ENCODE peak calls at places on chromosomes 1 and 21, in ten cellular contexts. G, O, J, H, V, C, D, I, W and M are unnamed samples.

GRCh38 chr1:1990222-1990621 is 13.4 kb downstream of the CFAP74 start:
- DNase-seq in D (no peak), O (no peak), W (no peak), J (no peak), C (no peak), I (no peak), G (no peak), H (no peak), V (peak; percentile 9), M (no peak)

GRCh38 chr1:44808063-44808937 is at the start of gene BTBD19:
- DNase-seq in D (peak; percentile 92), O (peak; percentile 65), J (no peak), C (no peak), I (no peak), G (peak; percentile 74), V (peak; percentile 98), W (no peak), H (peak; percentile 70), M (peak; percentile 66)

GRCh38 chr1:161956097-161956496 is 67.6 kb downstream of the OLFML2B start:
- DNase-seq in G (no peak), W (no peak), H (no peak), D (no peak), O (no peak), J (no peak), C (no peak), V (peak; percentile 91), I (peak; percentile 97), M (no peak)

GRCh38 chr1:185846672-185847440 is 112.7 kb downstream of the HMCN1 start:
- DNase-seq in G (no peak), W (no peak), I (no peak), O (no peak), H (no peak), D (no peak), J (no peak), V (peak; percentile 87), C (no peak), M (no peak)

GRCh38 chr1:177413982-177414654 is 243.4 kb downstream of the BRINP2 start:
- DNase-seq in J (no peak), D (no peak), W (no peak), V (no peak), C (no peak), I (no peak), O (no peak), G (no peak), H (no peak), M (no peak)

GRCh38 chr1:229253170-229253974 is 17.5 kb upstream of the RAB4A start:
- DNase-seq in C (no peak), J (no peak), I (peak; percentile 91), W (no peak), V (peak; percentile 19), D (peak; percentile 22), H (no peak), G (no peak), O (peak; percentile 72), M (no peak)

GRCh38 chr21:41583274-41583790 is 75.4 kb upstream of the TMPRSS2 start:
- DNase-seq in J (peak; percentile 51), O (peak; percentile 14), W (no peak), G (no peak), C (no peak), H (no peak), D (no peak), V (no peak), I (no peak), M (no peak)

GRCh38 chr1:232271991-232272589 is 357.8 kb downstream of the SIPA1L2 start:
- DNase-seq in I (peak; percentile 5), W (no peak), D (no peak), V (no peak), H (no peak), O (no peak), C (no peak), J (no peak), G (no peak), M (no peak)

GRCh38 chr1:237115035-237115434 is 73.1 kb downstream of the RYR2 start:
- DNase-seq in D (no peak), J (no peak), H (no peak), V (no peak), G (no peak), O (no peak), I (no peak), W (no peak), C (no peak), M (no peak)

GRCh38 chr1:40309374-40310128 is 7.5 kb downstream of the COL9A2 start:
- DNase-seq in O (no peak), H (no peak), J (no peak), I (no peak), C (no peak), D (no peak), G (no peak), V (no peak), W (no peak), M (no peak)

GRCh38 chr1:43879414-43879813 is 54.2 kb upstream of the ARTN start:
- DNase-seq in W (no peak), I (no peak), D (no peak), C (no peak), J (no peak), O (no peak), V (peak; percentile 89), H (no peak), G (no peak), M (no peak)

GRCh38 chr1:74964508-74964907 is 169.7 kb upstream of the LHX8 start:
- DNase-seq in D (peak; percentile 4), I (no peak), W (peak; percentile 86), G (no peak), H (no peak), C (no peak), O (no peak), V (peak; percentile 8), J (no peak), M (no peak)

GRCh38 chr1:168139070-168139469 is 2.3 kb upstream of the GPR161 start:
- DNase-seq in H (no peak), C (no peak), G (no peak), V (no peak), W (no peak), I (no peak), D (no peak), J (no peak), O (no peak), M (no peak)

GRCh38 chr1:55428944-55429931 is 214.1 kb upstream of the USP24 start:
- DNase-seq in C (no peak), J (no peak), D (peak; percentile 99), G (no peak), W (no peak), I (peak; percentile 90), O (peak; percentile 100), H (no peak), V (peak; percentile 95), M (no peak)

GRCh38 chr1:194024659-194025058 is 838.2 kb upstream of the B3GALT2 start:
- DNase-seq in H (no peak), C (no peak), J (no peak), D (no peak), G (no peak), V (no peak), I (peak; percentile 21), O (no peak), W (peak; percentile 14), M (no peak)

GRCh38 chr1:242784807-242785206 is 260.3 kb upstream of the PLD5 start:
- DNase-seq in I (no peak), D (no peak), O (no peak), H (no peak), W (no peak), V (no peak), C (no peak), G (no peak), J (no peak), M (no peak)

GRCh38 chr21:39114871-39115658 is 68.2 kb downstream of the PSMG1 start:
- DNase-seq in H (no peak), W (no peak), V (peak; percentile 74), J (no peak), O (no peak), I (no peak), D (peak; percentile 85), G (no peak), C (no peak), M (no peak)

GRCh38 chr1:234997201-234998173 is 131.2 kb downstream of the TOMM20 start:
- DNase-seq in O (peak; percentile 99), C (no peak), J (no peak), G (no peak), I (peak; percentile 93), W (peak; percentile 50), V (peak; percentile 99), H (no peak), D (peak; percentile 97), M (no peak)